ENCODE peak calls at places on chromosomes 11 and 22, in five cellular contexts. One of them, this sample, is unnamed. For H3K27me3 and H3K36me3, the result is how much of the 10 kb centered on the place peaks cover.

GRCh38 chr11:33687733-33688479 is 12.7 kb downstream of the C11orf91 start:
- DNase-seq in lower lobe of right lung: no peak
- DNase-seq in fibroblast of lung: peak
- DNase-seq in K562: peak
- DNase-seq in mammary epithelial cell: peak
- DNase-seq in this sample: peak

GRCh38 chr11:116276051-116277044 is 496.4 kb downstream of the BUD13 start:
- DNase-seq in lower lobe of right lung: peak
- DNase-seq in fibroblast of lung: peak
- DNase-seq in K562: peak
- DNase-seq in mammary epithelial cell: peak
- DNase-seq in this sample: peak

GRCh38 chr11:117426297-117426685 is 98.6 kb downstream of the CEP164 start:
- DNase-seq in lower lobe of right lung: peak
- DNase-seq in fibroblast of lung: peak
- DNase-seq in K562: peak
- DNase-seq in mammary epithelial cell: peak
- DNase-seq in this sample: peak

GRCh38 chr11:26158251-26158650 is 173.7 kb upstream of the ANO3 start:
- DNase-seq in lower lobe of right lung: no peak
- DNase-seq in fibroblast of lung: no peak
- DNase-seq in K562: no peak
- DNase-seq in mammary epithelial cell: no peak
- DNase-seq in this sample: no peak

GRCh38 chr11:71082454-71082853 is 169.9 kb downstream of the SHANK2 start:
- DNase-seq in lower lobe of right lung: no peak
- DNase-seq in fibroblast of lung: no peak
- DNase-seq in K562: no peak
- DNase-seq in mammary epithelial cell: no peak
- DNase-seq in this sample: no peak

GRCh38 chr22:30694171-30694637 is 470 bp upstream of the OSBP2 start:
- DNase-seq in lower lobe of right lung: peak
- DNase-seq in fibroblast of lung: peak
- DNase-seq in K562: no peak
- DNase-seq in mammary epithelial cell: peak
- DNase-seq in this sample: peak

GRCh38 chr11:10807629-10808552 is 835 bp downstream of the EIF4G2 start:
- DNase-seq in lower lobe of right lung: peak
- DNase-seq in fibroblast of lung: peak
- DNase-seq in K562: peak
- DNase-seq in mammary epithelial cell: peak
- DNase-seq in this sample: peak

GRCh38 chr11:62539238-62539925 is 7.2 kb downstream of the AHNAK start:
- DNase-seq in lower lobe of right lung: no peak
- DNase-seq in fibroblast of lung: peak
- DNase-seq in K562: peak
- DNase-seq in mammary epithelial cell: peak
- DNase-seq in this sample: peak

GRCh38 chr22:29695129-29695926 is 24.5 kb upstream of the CABP7 start:
- DNase-seq in lower lobe of right lung: no peak
- DNase-seq in fibroblast of lung: no peak
- DNase-seq in K562: no peak
- DNase-seq in mammary epithelial cell: no peak
- DNase-seq in this sample: no peak

GRCh38 chr11:86954288-86955110 is 696 bp downstream of the FZD4 start:
- DNase-seq in lower lobe of right lung: peak
- DNase-seq in fibroblast of lung: no peak
- DNase-seq in K562: peak
- DNase-seq in mammary epithelial cell: peak
- DNase-seq in this sample: peak

GRCh38 chr11:131491503-131491902 is 121.1 kb downstream of the NTM start:
- DNase-seq in lower lobe of right lung: no peak
- DNase-seq in fibroblast of lung: peak
- DNase-seq in K562: no peak
- DNase-seq in mammary epithelial cell: peak
- DNase-seq in this sample: no peak

GRCh38 chr11:111416231-111416960 is 37.3 kb upstream of the POU2AF1 start:
- DNase-seq in lower lobe of right lung: no peak
- DNase-seq in fibroblast of lung: no peak
- DNase-seq in K562: no peak
- DNase-seq in mammary epithelial cell: no peak
- DNase-seq in this sample: no peak

GRCh38 chr22:49380095-49380827 is 447.4 kb downstream of the BRD1 start:
- DNase-seq in lower lobe of right lung: no peak
- DNase-seq in fibroblast of lung: no peak
- DNase-seq in K562: no peak
- DNase-seq in mammary epithelial cell: no peak
- DNase-seq in this sample: no peak

GRCh38 chr11:33721291-33721840 is 14.9 kb downstream of the CD59 start:
- DNase-seq in lower lobe of right lung: no peak
- DNase-seq in fibroblast of lung: peak
- DNase-seq in K562: no peak
- DNase-seq in mammary epithelial cell: peak
- DNase-seq in this sample: no peak

GRCh38 chr11:129785383-129786111 is 30.1 kb upstream of the TMEM45B start:
- DNase-seq in lower lobe of right lung: no peak
- DNase-seq in fibroblast of lung: peak
- DNase-seq in K562: no peak
- DNase-seq in mammary epithelial cell: peak
- DNase-seq in this sample: no peak

GRCh38 chr11:12625438-12626071 is 48.7 kb upstream of the TEAD1 start:
- DNase-seq in lower lobe of right lung: no peak
- DNase-seq in fibroblast of lung: peak
- DNase-seq in K562: no peak
- DNase-seq in mammary epithelial cell: peak
- DNase-seq in this sample: no peak

GRCh38 chr22:41976961-41977566 is 7.8 kb downstream of the SEPTIN3 start:
- DNase-seq in lower lobe of right lung: no peak
- DNase-seq in fibroblast of lung: no peak
- DNase-seq in K562: no peak
- DNase-seq in mammary epithelial cell: no peak
- DNase-seq in this sample: no peak

GRCh38 chr11:85115798-85116197 is 511.3 kb downstream of the DLG2 start:
- DNase-seq in lower lobe of right lung: no peak
- DNase-seq in fibroblast of lung: peak
- DNase-seq in K562: no peak
- DNase-seq in mammary epithelial cell: no peak
- DNase-seq in this sample: no peak

GRCh38 chr22:39618996-39619530 is 48.5 kb downstream of the CACNA1I start:
- DNase-seq in lower lobe of right lung: no peak
- DNase-seq in fibroblast of lung: no peak
- DNase-seq in K562: no peak
- DNase-seq in mammary epithelial cell: no peak
- DNase-seq in this sample: no peak

GRCh38 chr11:84887055-84887629 is 740.0 kb downstream of the DLG2 start:
- DNase-seq in lower lobe of right lung: no peak
- DNase-seq in fibroblast of lung: peak
- DNase-seq in K562: no peak
- DNase-seq in mammary epithelial cell: no peak
- DNase-seq in this sample: no peak

GRCh38 chr11:112656772-112657428 is 304.3 kb upstream of the NCAM1 start:
- DNase-seq in lower lobe of right lung: no peak
- DNase-seq in fibroblast of lung: peak
- DNase-seq in K562: no peak
- DNase-seq in mammary epithelial cell: peak
- DNase-seq in this sample: no peak

GRCh38 chr11:44300881-44301855 is 8.8 kb downstream of the ALX4 start:
- DNase-seq in lower lobe of right lung: no peak
- DNase-seq in fibroblast of lung: no peak
- DNase-seq in K562: no peak
- DNase-seq in mammary epithelial cell: no peak
- DNase-seq in this sample: no peak

GRCh38 chr11:74749965-74750296 is 1.3 kb downstream of the RNF169 start:
- DNase-seq in lower lobe of right lung: no peak
- DNase-seq in fibroblast of lung: no peak
- DNase-seq in K562: no peak
- DNase-seq in mammary epithelial cell: no peak
- DNase-seq in this sample: no peak

GRCh38 chr11:117720061-117720511 is 76.9 kb downstream of the DSCAML1 start:
- DNase-seq in lower lobe of right lung: no peak
- DNase-seq in fibroblast of lung: no peak
- DNase-seq in K562: no peak
- DNase-seq in mammary epithelial cell: no peak
- DNase-seq in this sample: no peak

GRCh38 chr11:129189646-129190045 is 2.5 kb downstream of the ARHGAP32 start:
- DNase-seq in lower lobe of right lung: no peak
- DNase-seq in fibroblast of lung: no peak
- DNase-seq in K562: no peak
- DNase-seq in mammary epithelial cell: no peak
- DNase-seq in this sample: no peak

DNA sequence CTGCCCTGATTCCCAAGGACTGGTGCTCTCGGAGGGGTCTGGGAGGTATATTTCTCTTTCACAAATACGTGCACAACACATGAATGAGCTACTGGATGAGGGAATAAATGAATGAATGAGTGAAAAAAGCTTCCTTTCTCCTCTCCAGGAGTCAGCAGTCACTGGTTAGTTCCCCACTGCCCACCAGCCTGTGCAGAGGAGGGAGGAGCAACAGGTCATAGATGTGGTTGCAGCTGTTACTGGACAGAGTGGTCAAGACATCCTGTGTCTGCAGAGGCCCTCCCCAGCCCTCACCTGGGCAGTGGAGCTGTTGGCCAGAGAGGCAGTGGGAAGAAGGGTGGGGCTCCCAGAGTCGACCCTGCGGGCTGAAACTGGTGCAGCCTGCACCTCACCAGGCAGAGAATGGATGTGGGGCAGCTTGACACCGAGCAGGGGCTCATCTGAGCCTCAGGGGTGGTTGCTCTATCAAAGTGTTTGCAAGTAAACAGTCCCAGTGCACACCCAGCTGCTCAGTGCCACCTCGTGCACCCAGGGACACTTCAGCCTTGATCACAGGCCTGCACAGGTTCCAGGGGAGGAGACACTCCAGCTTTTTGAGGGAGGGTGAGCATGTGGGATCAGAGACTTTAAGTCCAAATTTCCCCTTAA is 1.4 kb upstream of the VPREB1 start:
- DNase-seq in lower lobe of right lung: no peak
- DNase-seq in fibroblast of lung: no peak
- DNase-seq in K562: no peak
- DNase-seq in mammary epithelial cell: no peak
- DNase-seq in this sample: no peak
- H3K27me3 ChIP-seq in lower lobe of right lung: under half
- H3K27me3 ChIP-seq in fibroblast of lung: under half
- H3K27me3 ChIP-seq in K562: half or more
- H3K27me3 ChIP-seq in mammary epithelial cell: under half
- H3K27me3 ChIP-seq in this sample: under half

DNA sequence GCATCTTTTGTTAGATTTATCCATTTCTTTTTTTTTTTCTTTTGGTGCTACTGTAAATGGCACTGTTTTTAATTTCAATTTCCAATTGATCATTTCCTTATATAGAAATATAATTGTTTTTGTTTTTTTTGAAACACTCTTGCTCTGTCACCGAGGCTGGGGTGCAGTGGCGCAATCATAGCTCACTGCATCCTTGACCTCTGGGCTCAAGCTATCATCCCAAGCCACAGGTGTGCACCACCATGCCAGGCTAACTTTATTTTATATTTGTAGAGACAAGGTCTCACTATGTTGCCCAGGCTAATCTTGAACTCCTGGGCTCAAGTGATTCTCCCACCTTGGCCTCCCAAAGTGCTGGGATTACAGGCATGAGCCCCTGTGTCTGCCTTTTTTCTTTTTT is 16.4 kb downstream of the FRMD8 start:
- DNase-seq in lower lobe of right lung: no peak
- DNase-seq in fibroblast of lung: no peak
- DNase-seq in K562: no peak
- DNase-seq in mammary epithelial cell: no peak
- DNase-seq in this sample: no peak
- H3K36me3 ChIP-seq in lower lobe of right lung: half or more
- H3K36me3 ChIP-seq in fibroblast of lung: under half
- H3K36me3 ChIP-seq in K562: half or more
- H3K36me3 ChIP-seq in mammary epithelial cell: under half
- H3K36me3 ChIP-seq in this sample: half or more

DNA sequence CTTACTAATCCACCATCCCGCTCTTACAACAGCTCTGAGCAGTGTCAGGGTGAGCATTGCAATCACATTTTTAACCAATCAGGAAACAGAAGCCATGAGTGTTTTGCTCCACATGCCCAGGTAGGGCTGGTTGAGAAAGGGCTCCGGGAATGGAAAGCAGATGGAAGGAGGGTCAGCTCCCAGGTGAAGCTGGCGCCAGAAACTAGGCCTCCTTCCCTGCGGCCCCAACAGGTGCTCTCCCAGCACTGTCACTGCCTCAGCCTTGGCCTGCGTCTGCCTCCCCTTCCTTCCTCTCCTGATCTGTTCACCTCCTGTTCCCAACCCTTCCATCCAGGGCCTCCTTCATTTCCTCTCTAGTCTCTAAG is 4.6 kb upstream of the VSIG10L2 start:
- DNase-seq in lower lobe of right lung: no peak
- DNase-seq in fibroblast of lung: no peak
- DNase-seq in K562: no peak
- DNase-seq in mammary epithelial cell: no peak
- DNase-seq in this sample: no peak
- TF ChIP-seq CTCF in lower lobe of right lung: no peak
- TF ChIP-seq CTCF in fibroblast of lung: no peak
- TF ChIP-seq CTCF in K562: no peak
- TF ChIP-seq CTCF in mammary epithelial cell: no peak
- TF ChIP-seq CTCF in this sample: no peak

GRCh38 chr11:65538915-65539374 is 14.1 kb downstream of the SCYL1 start:
- DNase-seq in lower lobe of right lung: no peak
- DNase-seq in fibroblast of lung: no peak
- DNase-seq in K562: no peak
- DNase-seq in mammary epithelial cell: no peak
- DNase-seq in this sample: no peak

GRCh38 chr11:65537296-65537597 is 12.4 kb downstream of the SCYL1 start:
- DNase-seq in lower lobe of right lung: no peak
- DNase-seq in fibroblast of lung: no peak
- DNase-seq in K562: no peak
- DNase-seq in mammary epithelial cell: no peak
- DNase-seq in this sample: no peak

GRCh38 chr11:65537620-65538231 is 12.8 kb downstream of the SCYL1 start:
- DNase-seq in lower lobe of right lung: no peak
- DNase-seq in fibroblast of lung: no peak
- DNase-seq in K562: no peak
- DNase-seq in mammary epithelial cell: no peak
- DNase-seq in this sample: peak

GRCh38 chr11:65539401-65540289 is 14.8 kb downstream of the SCYL1 start:
- DNase-seq in lower lobe of right lung: no peak
- DNase-seq in fibroblast of lung: no peak
- DNase-seq in K562: peak
- DNase-seq in mammary epithelial cell: peak
- DNase-seq in this sample: no peak

DNA sequence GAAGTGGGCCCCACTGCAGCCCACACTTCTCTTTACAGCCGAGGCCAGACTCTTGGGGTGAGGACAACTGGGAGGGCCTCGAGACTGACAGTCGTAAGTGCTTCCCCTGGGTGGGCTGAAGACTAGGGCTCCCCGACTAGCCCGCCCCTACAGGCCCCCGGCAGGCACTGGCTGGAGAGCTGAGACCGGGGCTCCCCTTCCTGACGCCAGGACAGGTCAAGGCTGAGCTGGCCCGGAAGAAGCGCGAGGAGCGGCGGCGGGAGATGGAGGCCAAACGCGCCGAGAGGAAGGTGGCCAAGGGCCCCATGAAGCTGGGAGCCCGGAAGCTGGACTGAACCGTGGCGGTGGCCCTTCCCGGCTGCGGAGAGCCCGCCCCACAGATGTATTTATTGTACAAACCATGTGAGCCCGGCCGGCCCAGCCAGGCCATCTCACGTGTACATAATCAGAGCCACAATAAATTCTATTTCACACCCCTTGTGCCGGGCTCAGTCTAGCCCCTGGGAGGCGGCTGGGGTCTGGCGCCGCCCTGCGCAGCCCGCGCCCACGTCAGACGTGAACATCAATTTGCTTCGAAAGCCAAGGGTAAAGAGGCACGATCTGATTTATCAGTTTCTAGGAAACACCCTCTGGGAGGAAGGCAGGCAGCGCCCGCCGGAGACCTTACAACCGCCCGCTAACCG is 13.5 kb downstream of the SCYL1 start:
- DNase-seq in lower lobe of right lung: no peak
- DNase-seq in fibroblast of lung: no peak
- DNase-seq in K562: no peak
- DNase-seq in mammary epithelial cell: no peak
- DNase-seq in this sample: peak
- H3K27me3 ChIP-seq in lower lobe of right lung: under half
- H3K27me3 ChIP-seq in fibroblast of lung: under half
- H3K27me3 ChIP-seq in K562: under half
- H3K27me3 ChIP-seq in mammary epithelial cell: under half
- H3K27me3 ChIP-seq in this sample: under half